ENCODE peak calls at places on chromosomes 6 and 20, in six cellular contexts. K is heart left ventricle, L is right lobe of liver, U is A549, Z is NB4, G is endothelial cell of umbilical vein. D is an unnamed sample.

GRCh38 chr20:53655909-53656652 is 62.4 kb upstream of the ZNF217 start:
- DNase-seq in K (no peak), L (no peak), U (no peak), Z (no peak), G (no peak), D (no peak)

GRCh38 chr20:57433658-57434389 is 42.6 kb downstream of the RBM38 start:
- DNase-seq in K (no peak), L (no peak), U (no peak), Z (peak), G (no peak), D (no peak)

GRCh38 chr6:145272246-145272645 is 463.1 kb downstream of the EPM2A start:
- DNase-seq in K (no peak), L (no peak), U (no peak), Z (no peak), G (no peak), D (no peak)

GRCh38 chr20:59560588-59561227 is 43.6 kb upstream of the PHACTR3 start:
- DNase-seq in K (no peak), L (no peak), U (peak), Z (peak), G (no peak), D (no peak)

GRCh38 chr20:18679020-18679419 is 91.2 kb downstream of the DTD1 start:
- DNase-seq in K (no peak), L (no peak), U (no peak), Z (no peak), G (no peak), D (no peak)

GRCh38 chr20:25076731-25077609 is 5.0 kb downstream of the VSX1 start:
- DNase-seq in K (no peak), L (peak), U (peak), Z (peak), G (no peak), D (no peak)

GRCh38 chr6:11729083-11729482 is 49.5 kb downstream of the ADTRP start:
- DNase-seq in K (no peak), L (no peak), U (no peak), Z (no peak), G (no peak), D (no peak)

GRCh38 chr6:75602164-75602896 is 650 bp downstream of the SENP6 start:
- DNase-seq in K (peak), L (peak), U (no peak), Z (peak), G (peak), D (no peak)

GRCh38 chr6:28940294-28940858 is 16.6 kb upstream of the TRIM27 start:
- DNase-seq in K (no peak), L (no peak), U (no peak), Z (peak), G (no peak), D (no peak)

GRCh38 chr6:159914565-159914923 is 23.8 kb downstream of the MAS1 start:
- DNase-seq in K (no peak), L (peak), U (no peak), Z (no peak), G (no peak), D (no peak)

GRCh38 chr6:162750776-162751175 is 23.0 kb downstream of the PACRG start:
- DNase-seq in K (no peak), L (no peak), U (no peak), Z (no peak), G (no peak), D (no peak)

GRCh38 chr6:7468382-7469081 is 72.9 kb upstream of the DSP start:
- DNase-seq in K (peak), L (no peak), U (peak), Z (peak), G (peak), D (no peak)

GRCh38 chr6:51753635-51754034 is 333.8 kb downstream of the PKHD1 start:
- DNase-seq in K (peak), L (no peak), U (no peak), Z (peak), G (no peak), D (no peak)

GRCh38 chr20:21096321-21097043 is 9.7 kb downstream of the LINC00237 start:
- DNase-seq in K (no peak), L (no peak), U (no peak), Z (peak), G (peak), D (no peak)

GRCh38 chr20:18077157-18077556 is 19.4 kb upstream of the OVOL2 start:
- DNase-seq in K (no peak), L (no peak), U (no peak), Z (no peak), G (no peak), D (no peak)

GRCh38 chr20:32516985-32517873 is 67.9 kb downstream of the NOL4L start:
- DNase-seq in K (peak), L (no peak), U (no peak), Z (no peak), G (peak), D (no peak)

GRCh38 chr6:6494677-6495076 is 93.8 kb upstream of the LY86 start:
- DNase-seq in K (peak), L (peak), U (peak), Z (peak), G (no peak), D (no peak)

GRCh38 chr6:484086-484728 is 92.7 kb downstream of the IRF4 start:
- DNase-seq in K (no peak), L (no peak), U (no peak), Z (no peak), G (no peak), D (no peak)

GRCh38 chr20:62352402-62353288 is 14.5 kb downstream of the LAMA5 start:
- DNase-seq in K (peak), L (peak), U (peak), Z (no peak), G (no peak), D (peak)

GRCh38 chr6:126127662-126128061 is 141.3 kb downstream of the TRMT11 start:
- DNase-seq in K (no peak), L (no peak), U (no peak), Z (peak), G (no peak), D (no peak)

GRCh38 chr6:3869632-3870527 is 20.7 kb downstream of the FAM50B start:
- DNase-seq in K (no peak), L (no peak), U (peak), Z (no peak), G (no peak), D (no peak)
- TF ChIP-seq POLR2A in K (no peak), L (no peak), U (no peak), Z (no peak), G (no peak), D (no peak)

GRCh38 chr6:26536571-26537159 is 1.5 kb upstream of the HMGN4 start:
- DNase-seq in K (no peak), L (no peak), U (no peak), Z (peak), G (peak), D (no peak)

GRCh38 chr6:26538572-26538902 is 371 bp downstream of the HMGN4 start:
- DNase-seq in K (no peak), L (no peak), U (no peak), Z (no peak), G (no peak), D (peak)

GRCh38 chr6:26537846-26538571 is at the start of gene HMGN4:
- DNase-seq in K (peak), L (peak), U (no peak), Z (peak), G (peak), D (peak)

GRCh38 chr6:26538936-26539615 is 910 bp downstream of the HMGN4 start:
- DNase-seq in K (no peak), L (no peak), U (no peak), Z (no peak), G (no peak), D (no peak)

DNA sequence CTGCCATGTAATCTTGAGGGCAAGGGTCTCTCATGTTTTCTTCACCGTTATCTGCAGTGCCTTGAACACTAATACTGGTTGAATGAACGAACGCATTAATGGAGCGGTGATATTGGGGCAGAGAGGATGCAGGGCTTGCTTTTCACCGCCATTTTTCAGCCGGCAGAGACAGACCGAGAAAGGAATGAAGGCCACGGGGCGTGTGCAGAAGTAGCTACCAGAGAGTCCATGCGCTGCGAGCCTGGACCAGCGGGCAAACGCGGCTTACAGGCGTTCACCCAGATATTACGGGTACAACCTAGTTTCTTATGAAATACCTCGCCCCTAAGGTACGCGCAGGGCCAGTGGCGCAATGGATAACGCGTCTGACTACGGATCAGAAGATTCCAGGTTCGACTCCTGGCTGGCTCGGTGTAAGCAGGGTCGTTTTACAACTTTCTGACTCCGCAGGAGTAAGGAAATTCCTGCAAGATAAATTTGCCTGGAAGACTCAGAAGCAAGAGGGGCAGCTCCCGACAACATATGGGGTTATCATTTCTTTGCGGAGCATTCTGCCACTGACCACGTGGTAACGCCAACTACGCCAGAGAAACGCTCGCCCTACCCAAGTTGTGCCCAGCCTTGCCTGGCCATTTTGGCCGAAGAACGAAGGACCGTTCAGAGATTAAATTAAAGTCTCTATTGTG is 863 bp upstream of the HMGN4 start:
- DNase-seq in K (peak), L (peak), U (no peak), Z (peak), G (peak), D (peak)
- TF ChIP-seq POLR2A in K (no peak), L (no peak), U (no peak), Z (no peak), G (no peak), D (no peak)

GRCh38 chr6:35296931-35297330 is 687 bp upstream of the DEF6 start:
- DNase-seq in K (no peak), L (no peak), U (no peak), Z (no peak), G (peak), D (no peak)

GRCh38 chr6:35299674-35300073 is 2.1 kb downstream of the DEF6 start:
- DNase-seq in K (peak), L (no peak), U (no peak), Z (peak), G (no peak), D (no peak)

GRCh38 chr6:35298625-35299140 is 1.1 kb downstream of the DEF6 start:
- DNase-seq in K (no peak), L (peak), U (no peak), Z (peak), G (no peak), D (no peak)

GRCh38 chr6:35295521-35296315 is 1.9 kb upstream of the DEF6 start:
- DNase-seq in K (no peak), L (no peak), U (no peak), Z (peak), G (no peak), D (no peak)

GRCh38 chr6:35297541-35298481 is at the start of gene DEF6:
- DNase-seq in K (peak), L (peak), U (no peak), Z (peak), G (peak), D (peak)
- TF ChIP-seq POLR2A in K (no peak), L (no peak), U (no peak), Z (peak), G (no peak), D (no peak)

GRCh38 chr20:4522310-4522709 is 199.4 kb upstream of the PRND start:
- DNase-seq in K (no peak), L (no peak), U (no peak), Z (no peak), G (no peak), D (no peak)
- TF ChIP-seq POLR2A in K (no peak), L (no peak), U (no peak), Z (no peak), G (no peak), D (no peak)

GRCh38 chr6:18725449-18725848 is 338.3 kb downstream of the RNF144B start:
- DNase-seq in K (no peak), L (no peak), U (no peak), Z (no peak), G (no peak), D (no peak)

GRCh38 chr6:18724056-18724455 is 336.9 kb downstream of the RNF144B start:
- DNase-seq in K (no peak), L (no peak), U (no peak), Z (no peak), G (no peak), D (no peak)

DNA sequence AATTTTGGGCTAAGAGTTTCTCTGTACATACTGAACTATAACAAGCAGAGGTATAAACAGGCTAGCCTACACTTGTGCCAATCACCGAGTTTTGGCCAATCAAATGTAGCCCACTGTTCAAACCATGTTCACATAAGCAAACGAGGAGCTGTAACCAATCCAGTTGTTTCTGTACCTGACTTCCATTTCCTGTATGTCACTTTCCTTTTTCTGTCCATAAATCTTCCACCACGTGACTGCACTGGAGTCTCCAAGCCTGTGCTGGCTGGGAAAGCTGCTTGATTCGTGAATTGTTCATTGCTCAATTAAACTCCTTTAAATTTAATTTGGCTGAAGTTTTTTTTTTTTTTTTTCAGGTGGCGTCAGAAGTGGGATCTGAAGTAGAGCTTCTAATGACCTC is 332.9 kb downstream of the RNF144B start:
- DNase-seq in K (no peak), L (no peak), U (no peak), Z (no peak), G (no peak), D (no peak)
- TF ChIP-seq POLR2A in K (no peak), L (no peak), U (no peak), Z (no peak), G (no peak), D (no peak)

GRCh38 chr6:136791296-136792065 is 796 bp downstream of the MAP3K5 start:
- DNase-seq in K (peak), L (peak), U (peak), Z (peak), G (peak), D (peak)
- TF ChIP-seq POLR2A in K (no peak), L (peak), U (no peak), Z (peak), G (peak), D (peak)

GRCh38 chr6:36607782-36608386 is 13.7 kb downstream of the SRSF3 start:
- DNase-seq in K (no peak), L (no peak), U (no peak), Z (no peak), G (no peak), D (peak)

GRCh38 chr6:36605102-36605501 is 10.9 kb downstream of the SRSF3 start:
- DNase-seq in K (no peak), L (no peak), U (no peak), Z (no peak), G (no peak), D (no peak)

GRCh38 chr6:36605560-36606391 is 11.6 kb downstream of the SRSF3 start:
- DNase-seq in K (no peak), L (no peak), U (no peak), Z (no peak), G (no peak), D (no peak)

GRCh38 chr6:36603222-36604089 is 9.3 kb downstream of the SRSF3 start:
- DNase-seq in K (no peak), L (no peak), U (no peak), Z (no peak), G (no peak), D (no peak)

DNA sequence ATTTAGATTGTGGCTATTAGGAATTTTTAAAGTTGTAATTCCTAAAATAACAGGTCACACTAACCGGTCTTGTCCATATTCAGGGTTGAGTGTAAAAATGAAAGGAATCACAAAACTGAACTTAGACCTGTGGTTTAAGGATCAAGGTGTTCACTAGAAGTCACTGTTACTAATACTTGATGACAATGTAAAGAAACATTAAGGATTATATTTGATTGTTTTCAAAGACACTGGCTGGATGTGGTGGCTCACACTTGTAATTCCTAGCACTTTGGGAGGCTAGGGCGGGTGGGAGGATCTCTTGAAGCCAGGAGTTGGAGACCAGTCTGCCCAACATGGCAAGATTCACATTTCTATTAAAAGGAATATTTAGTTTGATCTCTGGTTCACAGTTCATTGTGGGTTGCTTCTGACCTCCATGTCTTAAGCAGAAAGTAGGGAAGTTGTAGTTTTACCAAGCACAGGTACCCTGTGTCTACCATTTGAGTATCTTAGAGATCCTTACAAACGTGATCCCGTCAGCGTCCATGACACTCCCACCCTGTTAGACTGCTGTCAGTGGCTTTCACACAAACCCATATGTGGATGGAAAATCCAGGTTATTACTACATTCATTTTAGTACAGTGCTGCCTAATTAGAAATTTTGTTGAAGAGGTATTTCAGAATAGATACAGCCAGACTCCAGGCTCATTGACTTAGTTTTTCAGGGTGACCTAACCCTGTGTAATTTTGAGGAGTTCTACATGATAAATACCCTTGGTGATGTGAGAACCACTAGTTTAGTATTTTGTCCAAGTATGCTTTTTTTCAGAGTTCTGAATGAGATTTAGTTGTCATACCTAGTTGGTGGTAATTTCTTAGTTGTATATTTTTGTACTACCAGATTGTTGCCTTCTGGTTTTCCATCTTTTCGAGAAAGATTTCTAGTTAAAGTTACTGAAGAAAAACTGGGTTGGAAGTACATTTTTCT is 10.2 kb downstream of the SRSF3 start:
- DNase-seq in K (no peak), L (no peak), U (no peak), Z (no peak), G (no peak), D (no peak)
- TF ChIP-seq POLR2A in K (no peak), L (no peak), U (no peak), Z (no peak), G (peak), D (no peak)

GRCh38 chr6:168623736-168624135 is 182.8 kb downstream of the SMOC2 start:
- DNase-seq in K (no peak), L (no peak), U (no peak), Z (no peak), G (no peak), D (no peak)
- TF ChIP-seq POLR2A in K (no peak), L (no peak), U (no peak), Z (no peak), G (no peak), D (no peak)